ENCODE peak calls at places on chromosomes 5 and 9, in five cellular contexts. W, P, V, Y and B are unnamed samples.

GRCh38 chr9:124029617-124030016 is 18.0 kb downstream of the LHX2 start:
- DNase-seq in W (no peak), P (no peak), V (no peak), Y (no peak), B (no peak)

GRCh38 chr9:130010151-130010988 is 32.6 kb downstream of the FNBP1 start:
- DNase-seq in W (no peak), P (no peak), V (no peak), Y (no peak), B (no peak)

GRCh38 chr9:116753389-116753788 is 66.3 kb downstream of the TRIM32 start:
- DNase-seq in W (no peak), P (no peak), V (no peak), Y (no peak), B (no peak)

GRCh38 chr9:14865206-14865605 is 45.0 kb downstream of the FREM1 start:
- DNase-seq in W (no peak), P (no peak), V (no peak), Y (no peak), B (no peak)

GRCh38 chr5:38473008-38473407 is 83.4 kb downstream of the LIFR start:
- DNase-seq in W (no peak), P (no peak), V (no peak), Y (peak; percentile 20), B (no peak)

GRCh38 chr9:33197279-33197678 is 30.1 kb upstream of the B4GALT1 start:
- DNase-seq in W (no peak), P (no peak), V (no peak), Y (no peak), B (no peak)

GRCh38 chr5:128825826-128826225 is 139.5 kb upstream of the SLC27A6 start:
- DNase-seq in W (no peak), P (peak; percentile 68), V (peak; percentile 51), Y (peak; percentile 52), B (peak; percentile 32)

GRCh38 chr5:312845-313244 is 8.7 kb upstream of the AHRR start:
- DNase-seq in W (no peak), P (no peak), V (no peak), Y (no peak), B (no peak)

GRCh38 chr9:119004618-119004990 is 364.6 kb downstream of the BRINP1 start:
- DNase-seq in W (no peak), P (peak; percentile 11), V (peak; percentile 52), Y (peak; percentile 19), B (peak; percentile 5)

GRCh38 chr5:179974281-179974945 is 66.7 kb upstream of the TBC1D9B start:
- DNase-seq in W (no peak), P (no peak), V (no peak), Y (no peak), B (no peak)

GRCh38 chr9:135015565-135015964 is 71.9 kb upstream of the OLFM1 start:
- DNase-seq in W (no peak), P (no peak), V (no peak), Y (no peak), B (no peak)

GRCh38 chr9:10238087-10238486 is 374.7 kb downstream of the PTPRD start:
- DNase-seq in W (no peak), P (no peak), V (peak; percentile 24), Y (no peak), B (no peak)

GRCh38 chr9:38318755-38319495 is 73.6 kb upstream of the ALDH1B1 start:
- DNase-seq in W (no peak), P (peak; percentile 43), V (peak; percentile 61), Y (peak; percentile 20), B (peak; percentile 61)

GRCh38 chr5:148910686-148911361 is 84.4 kb downstream of the ADRB2 start:
- DNase-seq in W (no peak), P (peak; percentile 90), V (peak; percentile 19), Y (peak; percentile 68), B (peak; percentile 76)

GRCh38 chr5:156155638-156156037 is 171.3 kb upstream of the SGCD start:
- DNase-seq in W (no peak), P (no peak), V (no peak), Y (no peak), B (no peak)

GRCh38 chr5:128782446-128782845 is 182.8 kb upstream of the SLC27A6 start:
- DNase-seq in W (peak; percentile 74), P (peak; percentile 93), V (peak; percentile 92), Y (peak; percentile 91), B (peak; percentile 83)

GRCh38 chr5:153372433-153373167 is 117.9 kb upstream of the GRIA1 start:
- DNase-seq in W (no peak), P (no peak), V (no peak), Y (no peak), B (peak; percentile 45)

GRCh38 chr9:69678843-69679538 is 6.8 kb upstream of the APBA1 start:
- DNase-seq in W (no peak), P (no peak), V (peak; percentile 36), Y (no peak), B (peak; percentile 49)

GRCh38 chr9:86907346-86907745 is 40.0 kb downstream of the GAS1 start:
- DNase-seq in W (no peak), P (peak; percentile 58), V (peak; percentile 31), Y (no peak), B (no peak)

GRCh38 chr5:42828661-42829060 is 17.0 kb upstream of the SELENOP start:
- DNase-seq in W (no peak), P (peak; percentile 45), V (peak; percentile 69), Y (peak; percentile 43), B (no peak)

GRCh38 chr5:137838976-137839375 is 28.7 kb upstream of the MYOT start:
- DNase-seq in W (no peak), P (no peak), V (no peak), Y (peak; percentile 27), B (no peak)

GRCh38 chr5:8491254-8491653 is 622.3 kb downstream of the MTRR start:
- DNase-seq in W (no peak), P (peak; percentile 9), V (peak; percentile 9), Y (peak; percentile 15), B (no peak)

GRCh38 chr9:89553451-89554020 is 51.3 kb upstream of the GADD45G start:
- DNase-seq in W (no peak), P (no peak), V (no peak), Y (no peak), B (no peak)

GRCh38 chr5:36359267-36359666 is 57.6 kb upstream of the RANBP3L start:
- DNase-seq in W (no peak), P (no peak), V (peak; percentile 24), Y (no peak), B (peak; percentile 37)

GRCh38 chr9:76162751-76163500 is 231.3 kb downstream of the RFK start:
- DNase-seq in W (no peak), P (peak; percentile 36), V (peak; percentile 64), Y (peak; percentile 42), B (no peak)

GRCh38 chr9:86407022-86407421 is 52.8 kb upstream of the TUT7 start:
- DNase-seq in W (no peak), P (peak; percentile 61), V (peak; percentile 80), Y (peak; percentile 46), B (peak; percentile 92)

GRCh38 chr5:141875022-141875740 is 3.0 kb downstream of the PCDH1 start:
- DNase-seq in W (no peak), P (no peak), V (no peak), Y (no peak), B (no peak)

GRCh38 chr5:95725071-95725820 is 5.9 kb upstream of the RHOBTB3 start:
- DNase-seq in W (no peak), P (no peak), V (no peak), Y (no peak), B (no peak)